ENCODE peak calls at places on chromosomes 13 and 19, in ten cellular contexts. J is SK-MEL-5; G is M059J; W is colonic mucosa; S is stimulated activated CD4-positive, alpha-beta T cell treated with anti-CD3 and anti-CD28 coated beads, Interleukin-2, amount 100 ng/mL, for 48 hours; C is ovary; V is IMR-90; L is activated T-cell treated with anti-CD3 and anti-CD28 coated beads for 4 hours; A is hypothalamus; H is midbrain. M is an unnamed sample.

GRCh38 chr19:7292950-7293794 is 1.0 kb downstream of the INSR start:
- DNase-seq in J (no peak), G (no peak), W (peak), S (no peak), C (peak), V (no peak), L (no peak), A (no peak), H (peak), M (no peak)

GRCh38 chr13:60757481-60757880 is 360.5 kb downstream of the TDRD3 start:
- DNase-seq in J (no peak), G (no peak), W (no peak), S (no peak), C (no peak), V (no peak), L (no peak), A (no peak), H (no peak), M (no peak)

GRCh38 chr13:44374348-44374712 is 706 bp downstream of the SERP2 start:
- DNase-seq in J (no peak), G (no peak), W (no peak), S (no peak), C (no peak), V (no peak), L (no peak), A (no peak), H (peak), M (no peak)

GRCh38 chr13:49517461-49517860 is 21.7 kb downstream of the PHF11 start:
- DNase-seq in J (peak), G (no peak), W (no peak), S (no peak), C (no peak), V (no peak), L (no peak), A (no peak), H (peak), M (no peak)

GRCh38 chr13:43159007-43159406 is 135.6 kb downstream of the DNAJC15 start:
- DNase-seq in J (no peak), G (no peak), W (no peak), S (no peak), C (no peak), V (peak), L (no peak), A (no peak), H (no peak), M (no peak)

GRCh38 chr13:32984857-32985626 is 31.2 kb upstream of the KL start:
- DNase-seq in J (no peak), G (peak), W (no peak), S (no peak), C (no peak), V (peak), L (no peak), A (no peak), H (no peak), M (no peak)

GRCh38 chr13:30696278-30697176 is 38.8 kb upstream of the ALOX5AP start:
- DNase-seq in J (no peak), G (peak), W (peak), S (no peak), C (no peak), V (peak), L (no peak), A (no peak), H (peak), M (no peak)

GRCh38 chr13:54511356-54511755 is 1482.7 kb downstream of the OLFM4 start:
- DNase-seq in J (no peak), G (no peak), W (no peak), S (no peak), C (no peak), V (no peak), L (no peak), A (no peak), H (no peak), M (no peak)

GRCh38 chr13:36945078-36945477 is 25.0 kb upstream of the SMAD9 start:
- DNase-seq in J (peak), G (no peak), W (no peak), S (no peak), C (no peak), V (no peak), L (no peak), A (no peak), H (no peak), M (no peak)